ENCODE peak calls at places on chromosomes 13 and 19, in eight cellular contexts. K is HL-60, M is Panc1, E is K562, V is prostate gland, P is stomach, F is suprapubic skin, O is GM23338. S is an unnamed sample.

GRCh38 chr19:39138221-39139211 is 12.9 kb downstream of the PAK4 start:
- DNase-seq in P (no peak), O (no peak), M (no peak), V (no peak), E (no peak), F (no peak), K (no peak), S (no peak)

GRCh38 chr19:17235618-17236413 is 9.8 kb downstream of the OCEL1 start:
- DNase-seq in M (no peak), K (peak), O (peak), P (peak), E (peak), V (peak), F (no peak), S (peak)

GRCh38 chr13:106599875-106600797 is 32.2 kb upstream of the ARGLU1 start:
- DNase-seq in E (no peak), F (no peak), V (no peak), M (no peak), K (no peak), P (no peak), O (no peak), S (no peak)

GRCh38 chr13:53324656-53325055 is 296.0 kb downstream of the OLFM4 start:
- DNase-seq in O (no peak), F (no peak), M (no peak), E (no peak), V (no peak), K (no peak), P (no peak), S (no peak)

GRCh38 chr13:44972956-44973581 is 16.2 kb downstream of the NUFIP1 start:
- DNase-seq in V (no peak), K (no peak), M (no peak), E (peak), F (no peak), P (no peak), O (peak), S (no peak)

GRCh38 chr19:2032296-2032941 is 16.9 kb upstream of the BTBD2 start:
- DNase-seq in V (peak), P (peak), K (peak), E (no peak), F (peak), M (no peak), O (no peak), S (no peak)

GRCh38 chr13:54682184-54682583 is 1653.6 kb downstream of the OLFM4 start:
- DNase-seq in K (no peak), V (no peak), O (no peak), E (no peak), P (no peak), F (no peak), M (no peak), S (no peak)

GRCh38 chr13:110799246-110800236 is 86.0 kb downstream of the ING1 start:
- DNase-seq in E (no peak), M (no peak), O (no peak), V (no peak), P (no peak), K (peak), F (peak), S (no peak)

GRCh38 chr19:14381689-14382474 is 638 bp downstream of the ADGRE5 start:
- DNase-seq in V (no peak), E (peak), F (peak), K (peak), P (peak), O (no peak), M (no peak), S (no peak)

GRCh38 chr13:51814825-51815650 is 11.1 kb upstream of the DHRS12 start:
- DNase-seq in F (no peak), M (no peak), P (peak), V (peak), O (peak), E (peak), K (peak), S (peak)

GRCh38 chr19:54183431-54183830 is 5.9 kb downstream of the MBOAT7 start:
- DNase-seq in M (no peak), K (no peak), P (no peak), E (no peak), V (no peak), O (no peak), F (no peak), S (no peak)

GRCh38 chr19:35176183-35176570 is 21.6 kb downstream of the FXYD5 start:
- DNase-seq in E (no peak), M (no peak), O (no peak), V (no peak), P (no peak), K (no peak), F (no peak), S (no peak)

GRCh38 chr13:109212630-109213029 is 573.8 kb downstream of the IRS2 start:
- DNase-seq in P (no peak), F (no peak), K (no peak), O (no peak), V (no peak), M (no peak), E (no peak), S (no peak)

GRCh38 chr19:4976412-4977298 is 7.7 kb downstream of the KDM4B start:
- DNase-seq in V (peak), M (no peak), O (peak), E (peak), P (peak), F (peak), K (peak), S (no peak)

GRCh38 chr19:20182232-20182785 is 15.3 kb downstream of the ZNF486 start:
- DNase-seq in P (no peak), V (no peak), K (no peak), F (no peak), O (no peak), E (no peak), M (no peak), S (no peak)

GRCh38 chr19:28130066-28130511 is 1082.9 kb downstream of the UQCRFS1 start:
- DNase-seq in M (no peak), O (no peak), P (no peak), E (no peak), K (no peak), F (no peak), V (no peak), S (no peak)

GRCh38 chr19:51861870-51862622 is 25.7 kb downstream of the ZNF577 start:
- DNase-seq in M (no peak), P (no peak), E (no peak), O (no peak), F (no peak), K (no peak), V (no peak), S (no peak)

GRCh38 chr13:67075239-67075638 is 154.9 kb downstream of the PCDH9 start:
- DNase-seq in V (no peak), O (no peak), P (no peak), E (no peak), M (no peak), F (no peak), K (no peak), S (no peak)

GRCh38 chr13:110387451-110388140 is 80.5 kb downstream of the COL4A2 start:
- DNase-seq in E (no peak), O (peak), F (no peak), V (peak), K (peak), P (no peak), M (no peak), S (peak)

DNA sequence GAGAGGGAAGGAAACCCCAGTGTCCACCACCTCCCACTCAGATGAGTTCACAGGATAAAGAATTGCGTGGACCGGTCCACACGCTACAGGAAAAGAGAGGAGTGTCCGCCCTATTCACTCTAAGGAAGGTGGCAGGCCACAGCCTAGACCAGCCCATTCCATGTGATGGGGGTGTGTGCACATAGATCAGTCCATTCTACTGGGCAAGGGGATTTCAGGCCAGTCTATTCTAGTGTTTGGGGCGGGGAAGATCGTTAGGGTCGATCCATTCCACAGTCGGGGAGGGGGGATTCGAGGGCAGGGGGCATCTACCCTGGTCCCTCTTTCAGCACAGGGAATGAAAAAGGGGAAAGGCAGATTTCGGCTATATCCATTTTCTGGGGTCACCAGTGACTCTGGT is 7.8 kb downstream of the FIZ1 start:
- DNase-seq in O (peak), V (no peak), F (no peak), P (no peak), E (peak), K (no peak), M (no peak), S (no peak)
- TF ChIP-seq POLR2AphosphoS5 in O (no peak), V (no peak), F (no peak), P (no peak), E (no peak), K (no peak), M (peak), S (no peak)

DNA sequence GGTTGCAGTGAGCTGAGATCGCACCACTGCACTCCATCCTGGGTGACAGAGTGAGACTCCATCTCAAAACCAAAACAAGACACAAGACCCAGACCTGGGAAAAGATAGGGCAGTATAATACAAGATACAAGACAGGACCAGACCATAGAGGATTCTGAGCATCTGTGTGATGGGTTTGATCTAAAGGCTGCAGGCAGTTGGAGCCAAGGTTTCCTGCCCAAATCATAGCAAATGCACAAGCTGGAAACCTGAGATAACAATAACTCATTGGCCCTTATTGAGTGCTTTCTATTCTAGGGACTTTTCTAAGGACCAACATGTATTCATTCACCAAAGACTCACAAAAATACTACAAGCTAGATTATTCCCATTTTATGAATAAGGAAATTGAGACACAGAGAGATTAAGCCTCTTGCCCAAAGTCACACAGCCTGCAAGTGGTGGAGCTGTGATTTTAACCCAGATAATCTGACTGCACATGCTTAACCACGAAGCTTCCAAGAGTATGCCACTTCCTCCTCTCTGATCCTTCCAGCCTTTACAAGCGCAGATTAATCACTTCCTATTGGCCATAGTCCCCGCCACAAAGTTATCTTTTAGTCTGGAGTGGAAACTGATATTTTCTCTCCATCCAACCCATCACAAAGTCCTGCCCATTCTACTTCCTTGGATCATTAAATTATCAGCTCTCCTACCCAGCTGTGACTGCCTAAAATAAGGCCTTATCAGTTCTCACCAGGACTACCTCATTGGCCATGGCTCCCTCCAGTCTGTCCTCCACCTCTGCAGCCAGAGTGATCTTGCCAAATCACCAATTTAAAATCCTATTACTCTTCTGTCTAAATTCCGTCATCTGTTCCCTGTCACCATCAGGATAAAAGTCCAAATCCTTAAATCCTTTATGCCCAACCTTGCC is 147.2 kb downstream of the FLT1 start:
- DNase-seq in E (peak), K (peak), O (no peak), V (no peak), M (no peak), P (no peak), F (no peak), S (no peak)
- TF ChIP-seq POLR2AphosphoS5 in E (peak), K (peak), O (no peak), V (no peak), M (no peak), P (no peak), F (no peak), S (no peak)

GRCh38 chr19:48221628-48222027 is 34.1 kb downstream of the CARD8 start:
- DNase-seq in P (no peak), E (no peak), M (no peak), F (no peak), K (no peak), O (no peak), V (no peak), S (no peak)

GRCh38 chr19:48213959-48214358 is 41.8 kb downstream of the CARD8 start:
- DNase-seq in O (no peak), M (no peak), E (no peak), F (no peak), V (no peak), K (no peak), P (no peak), S (no peak)

GRCh38 chr19:48216933-48217332 is 38.8 kb downstream of the CARD8 start:
- DNase-seq in V (no peak), O (peak), K (no peak), E (peak), F (no peak), M (no peak), P (no peak), S (no peak)

GRCh38 chr19:48218964-48219363 is 36.7 kb downstream of the CARD8 start:
- DNase-seq in K (no peak), M (no peak), O (no peak), E (no peak), V (no peak), F (no peak), P (no peak), S (no peak)
- TF ChIP-seq POLR2AphosphoS5 in K (no peak), M (no peak), O (no peak), E (no peak), V (no peak), F (no peak), P (no peak), S (no peak)

GRCh38 chr13:33251131-33251629 is 34.4 kb downstream of the STARD13 start:
- DNase-seq in V (no peak), P (no peak), F (no peak), E (no peak), O (no peak), K (no peak), M (no peak), S (peak)
- TF ChIP-seq POLR2AphosphoS5 in V (no peak), P (peak), F (no peak), E (no peak), O (no peak), K (no peak), M (no peak), S (no peak)

GRCh38 chr13:96816261-96816660 is 178.0 kb downstream of the OXGR1 start:
- DNase-seq in F (no peak), E (no peak), K (no peak), O (no peak), P (no peak), V (no peak), M (no peak), S (no peak)
- TF ChIP-seq POLR2AphosphoS5 in F (no peak), E (no peak), K (no peak), O (no peak), P (peak), V (no peak), M (no peak), S (no peak)

GRCh38 chr13:98269386-98269785 is 92.3 kb upstream of the RNF113B start:
- DNase-seq in E (no peak), K (no peak), F (no peak), M (no peak), P (no peak), O (no peak), V (no peak), S (no peak)

GRCh38 chr13:98263841-98264240 is 86.8 kb upstream of the RNF113B start:
- DNase-seq in E (no peak), M (no peak), F (no peak), K (no peak), P (no peak), O (no peak), V (no peak), S (no peak)

GRCh38 chr13:98267080-98267912 is 90.2 kb upstream of the RNF113B start:
- DNase-seq in M (no peak), F (no peak), E (no peak), O (no peak), P (peak), V (no peak), K (no peak), S (no peak)

GRCh38 chr13:98264877-98265276 is 87.8 kb upstream of the RNF113B start:
- DNase-seq in E (no peak), K (no peak), M (no peak), P (no peak), O (no peak), V (no peak), F (no peak), S (no peak)

GRCh38 chr13:98265669-98266551 is 88.8 kb upstream of the RNF113B start:
- DNase-seq in K (no peak), F (no peak), V (no peak), M (no peak), E (no peak), O (no peak), P (peak), S (no peak)
- TF ChIP-seq POLR2AphosphoS5 in K (no peak), F (no peak), V (no peak), M (no peak), E (no peak), O (no peak), P (peak), S (no peak)

DNA sequence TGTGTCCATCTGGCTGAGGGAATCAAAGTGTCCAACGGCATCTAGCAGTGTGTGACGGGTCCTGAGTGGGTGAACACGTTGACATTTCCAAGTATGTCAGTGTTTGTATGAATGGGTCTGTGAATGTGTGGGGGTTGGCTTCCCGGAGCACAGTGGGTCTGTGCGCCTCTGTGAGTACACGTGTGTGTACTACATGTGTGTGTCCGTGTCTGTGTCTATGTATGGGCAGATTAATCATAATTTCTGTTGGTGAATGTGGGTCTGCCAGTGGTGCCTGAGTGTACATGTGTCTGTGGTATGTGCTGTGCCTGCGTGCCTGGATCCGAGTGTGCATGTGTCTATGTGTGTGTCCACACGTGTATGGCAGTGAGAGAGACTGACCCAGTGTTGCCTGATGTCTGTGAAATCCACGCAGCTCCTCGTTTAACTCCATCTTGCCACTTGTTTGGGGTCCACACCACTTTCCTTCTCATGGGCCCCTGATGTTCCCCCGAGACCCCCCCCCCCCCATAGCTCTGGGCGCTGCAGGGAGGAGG is 5.4 kb downstream of the CCDC8 start:
- DNase-seq in O (no peak), E (no peak), M (no peak), F (no peak), P (no peak), V (no peak), K (no peak), S (no peak)
- TF ChIP-seq POLR2AphosphoS5 in O (no peak), E (no peak), M (no peak), F (no peak), P (no peak), V (no peak), K (no peak), S (no peak)

GRCh38 chr13:102825400-102825799 is 20.4 kb upstream of the ERCC5 start:
- DNase-seq in E (no peak), K (no peak), F (no peak), O (peak), V (no peak), P (no peak), M (no peak), S (no peak)
- TF ChIP-seq POLR2AphosphoS5 in E (no peak), K (no peak), F (no peak), O (no peak), V (no peak), P (no peak), M (no peak), S (no peak)